ENCODE peak calls at places on chromosomes 16 and 17, in five cellular contexts. N, Q, D, E and U are unnamed samples.

GRCh38 chr17:66548158-66548557 is 245.7 kb downstream of the PRKCA start:
- DNase-seq in Q (peak; percentile 66), D (no peak), E (no peak), N (no peak), U (no peak)

GRCh38 chr16:13866073-13866472 is 53.9 kb upstream of the ERCC4 start:
- DNase-seq in D (no peak), E (no peak), Q (peak; percentile 90), N (no peak), U (peak; percentile 73)

GRCh38 chr16:16148755-16149154 is 74.5 kb downstream of the ABCC6 start:
- DNase-seq in E (no peak), D (peak; percentile 59), N (no peak), Q (peak; percentile 16), U (no peak)

GRCh38 chr17:83182620-83183063 is 103.2 kb downstream of the METRNL start:
- DNase-seq in D (peak; percentile 63), Q (no peak), E (peak; percentile 64), N (no peak), U (peak; percentile 62)

GRCh38 chr16:60230666-60231065 is 1496.5 kb upstream of the GOT2 start:
- DNase-seq in D (no peak), E (no peak), Q (no peak), N (no peak), U (no peak)

GRCh38 chr17:50668838-50669581 is 34.3 kb downstream of the ABCC3 start:
- DNase-seq in E (no peak), D (peak; percentile 55), Q (no peak), N (no peak), U (no peak)

GRCh38 chr17:78844301-78845005 is 3.8 kb upstream of the USP36 start:
- DNase-seq in D (no peak), Q (no peak), E (no peak), N (no peak), U (no peak)

GRCh38 chr16:50594332-50595260 is 46.4 kb downstream of the NKD1 start:
- DNase-seq in N (no peak), D (no peak), Q (no peak), E (no peak), U (no peak)

GRCh38 chr17:72458301-72458700 is 337.5 kb downstream of the SOX9 start:
- DNase-seq in Q (no peak), D (no peak), N (no peak), E (no peak), U (no peak)

GRCh38 chr16:69123894-69124293 is 8.5 kb downstream of the CHTF8 start:
- DNase-seq in D (peak; percentile 34), N (no peak), Q (peak; percentile 79), E (no peak), U (no peak)

GRCh38 chr16:87570938-87571867 is 31.1 kb upstream of the JPH3 start:
- DNase-seq in Q (peak; percentile 79), E (peak; percentile 73), N (no peak), D (peak; percentile 89), U (peak; percentile 63)

GRCh38 chr17:10177131-10177920 is 21.1 kb downstream of the GAS7 start:
- DNase-seq in N (no peak), E (no peak), Q (peak; percentile 66), D (no peak), U (no peak)
- H3K27ac ChIP-seq in N (no peak overlapping the region), E (no peak overlapping the region), Q (peak overlapping the region; percentile 36), D (no peak overlapping the region), U (no peak overlapping the region)

GRCh38 chr17:44223574-44224046 is 4.1 kb upstream of the UBTF start:
- DNase-seq in Q (no peak), N (no peak), E (no peak), D (peak; percentile 26), U (no peak)
- H3K27ac ChIP-seq in Q (no peak overlapping the region), N (no peak overlapping the region), E (no peak overlapping the region), D (no peak overlapping the region), U (no peak overlapping the region)

DNA sequence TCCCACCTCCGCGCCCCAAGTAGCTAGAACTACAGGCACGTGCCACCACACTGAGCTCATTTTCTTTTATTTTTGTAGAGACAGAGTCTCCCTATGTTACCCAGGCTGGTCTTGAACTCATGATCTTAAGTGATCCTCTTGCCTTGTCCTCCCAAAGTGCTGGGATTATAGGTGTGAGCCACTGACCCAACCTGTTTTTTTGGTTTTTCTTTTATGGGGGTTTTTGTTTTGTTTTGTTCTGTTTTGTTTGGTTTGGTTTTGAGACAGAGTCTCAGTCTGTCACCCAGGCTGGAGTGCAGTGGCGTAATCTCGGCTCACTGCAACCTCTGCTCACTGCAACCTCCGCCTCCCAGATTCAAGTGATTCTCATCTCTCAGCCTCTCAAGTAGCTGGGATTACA is 16.4 kb downstream of the GID4 start:
- DNase-seq in N (no peak), Q (no peak), D (no peak), E (no peak), U (no peak)
- H3K27ac ChIP-seq in N (no peak overlapping the region), Q (no peak overlapping the region), D (no peak overlapping the region), E (no peak overlapping the region), U (no peak overlapping the region)

GRCh38 chr17:44187131-44187899 is 543 bp downstream of the TMUB2 start:
- DNase-seq in E (peak; percentile 14), N (no peak), Q (no peak), D (peak; percentile 93), U (peak; percentile 75)
- H3K27ac ChIP-seq in E (peak overlapping the region; percentile 94), N (peak overlapping the region; percentile 98), Q (peak overlapping the region; percentile 91), D (peak overlapping the region; percentile 98), U (peak overlapping the region; percentile 99)

GRCh38 chr17:76565728-76566612 is 19.7 kb downstream of the ST6GALNAC2 start:
- DNase-seq in E (no peak), D (no peak), Q (peak; percentile 21), N (no peak), U (no peak)

GRCh38 chr17:76566988-76567431 is 18.6 kb downstream of the ST6GALNAC2 start:
- DNase-seq in D (no peak), Q (no peak), E (no peak), N (no peak), U (no peak)

GRCh38 chr17:76568771-76569170 is 16.9 kb downstream of the ST6GALNAC2 start:
- DNase-seq in N (no peak), Q (no peak), D (no peak), E (no peak), U (no peak)

GRCh38 chr17:76567634-76568432 is 17.8 kb downstream of the ST6GALNAC2 start:
- DNase-seq in D (peak; percentile 86), E (no peak), N (no peak), Q (peak; percentile 44), U (peak; percentile 74)

GRCh38 chr17:76566613-76566943 is 19.1 kb downstream of the ST6GALNAC2 start:
- DNase-seq in E (no peak), Q (peak; percentile 17), N (no peak), D (no peak), U (no peak)
- H3K27ac ChIP-seq in E (no peak overlapping the region), Q (no peak overlapping the region), N (no peak overlapping the region), D (no peak overlapping the region), U (no peak overlapping the region)

GRCh38 chr17:64110436-64111152 is 19.4 kb downstream of the ERN1 start:
- DNase-seq in D (no peak), Q (peak; percentile 43), E (no peak), N (no peak), U (no peak)
- H3K27ac ChIP-seq in D (no peak overlapping the region), Q (no peak overlapping the region), E (no peak overlapping the region), N (no peak overlapping the region), U (no peak overlapping the region)

GRCh38 chr16:74030000-74030399 is 266.6 kb upstream of the PSMD7 start:
- DNase-seq in Q (no peak), E (peak; percentile 51), D (no peak), N (no peak), U (no peak)
- H3K27ac ChIP-seq in Q (no peak overlapping the region), E (no peak overlapping the region), D (no peak overlapping the region), N (no peak overlapping the region), U (no peak overlapping the region)

DNA sequence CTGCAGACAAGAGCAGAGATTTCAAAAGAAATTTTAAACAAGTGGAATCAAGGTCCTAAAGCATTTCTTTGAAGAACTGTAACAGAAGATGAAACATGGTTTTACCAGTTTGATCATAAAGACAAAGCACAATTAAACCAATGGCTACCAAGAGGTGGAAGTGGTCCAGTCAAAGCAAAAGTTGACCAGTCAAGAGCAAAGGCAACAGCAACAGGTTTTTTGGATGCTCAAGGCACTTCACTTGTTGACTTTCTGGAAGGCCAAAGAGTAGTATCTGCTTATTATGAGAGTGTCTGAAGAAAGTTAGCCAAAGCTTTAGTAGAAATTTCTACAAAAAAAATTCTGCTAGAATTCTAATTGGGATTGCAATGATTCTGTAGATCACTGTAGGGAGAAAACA is 5.3 kb downstream of the DDX52 start:
- DNase-seq in N (no peak), E (no peak), Q (no peak), D (no peak), U (no peak)
- H3K27ac ChIP-seq in N (no peak overlapping the region), E (no peak overlapping the region), Q (no peak overlapping the region), D (no peak overlapping the region), U (no peak overlapping the region)